ENCODE peak calls at places on chromosomes 7 and 10, in four cellular contexts. N, D, J and C are unnamed samples.

GRCh38 chr10:24430591-24430990 is 221.7 kb downstream of the KIAA1217 start:
- DNase-seq in N (no peak), J (no peak), D (no peak), C (no peak)

GRCh38 chr10:16384064-16384463 is 52.7 kb upstream of the PTER start:
- DNase-seq in D (no peak), N (no peak), J (no peak), C (peak)

GRCh38 chr7:37153376-37153775 is 295.3 kb downstream of the ELMO1 start:
- DNase-seq in D (no peak), J (no peak), N (no peak), C (no peak)

GRCh38 chr10:110340122-110340521 is 35.4 kb upstream of the SMNDC1 start:
- DNase-seq in N (no peak), D (no peak), J (no peak), C (no peak)

GRCh38 chr7:1800876-1801275 is 130.8 kb downstream of the ELFN1 start:
- DNase-seq in D (no peak), J (no peak), N (no peak), C (no peak)

GRCh38 chr10:86931872-86932271 is 25.5 kb downstream of the MMRN2 start:
- DNase-seq in N (no peak), D (no peak), J (no peak), C (no peak)

GRCh38 chr7:31885160-31885559 is 185.0 kb downstream of the PDE1C start:
- DNase-seq in J (peak), N (no peak), D (no peak), C (no peak)

GRCh38 chr10:118504044-118504944 is 91.2 kb downstream of the PRLHR start:
- DNase-seq in N (no peak), D (peak), J (peak), C (peak)

GRCh38 chr7:22271311-22271710 is 85.6 kb downstream of the RAPGEF5 start:
- DNase-seq in N (no peak), J (no peak), D (no peak), C (no peak)

GRCh38 chr10:123583639-123584418 is 82.3 kb upstream of the GPR26 start:
- DNase-seq in N (peak), J (peak), D (peak), C (no peak)

GRCh38 chr10:22250897-22251605 is 33.2 kb upstream of the EBLN1 start:
- DNase-seq in J (peak), N (no peak), D (no peak), C (no peak)

GRCh38 chr10:63633677-63634487 is 112.7 kb downstream of the REEP3 start:
- DNase-seq in J (peak), N (no peak), D (peak), C (no peak)

GRCh38 chr10:133308431-133309110 is at the start of the genes TUBGCP2 and ZNF511:
- DNase-seq in J (peak), N (peak), D (peak), C (no peak)

GRCh38 chr7:112383671-112384417 is 66.4 kb upstream of the IFRD1 start:
- DNase-seq in J (peak), D (peak), N (no peak), C (no peak)
- TF ChIP-seq CTCF in J (no peak), D (peak), N (no peak), C (no peak)

GRCh38 chr7:24123061-24123460 is 160.9 kb upstream of the NPY start:
- DNase-seq in J (peak), D (no peak), N (no peak), C (no peak)

GRCh38 chr7:24133691-24134090 is 150.3 kb upstream of the NPY start:
- DNase-seq in N (no peak), D (no peak), J (no peak), C (no peak)

GRCh38 chr7:24125765-24126164 is 158.2 kb upstream of the NPY start:
- DNase-seq in J (no peak), D (no peak), N (no peak), C (no peak)

GRCh38 chr7:24129597-24129996 is 154.4 kb upstream of the NPY start:
- DNase-seq in J (peak), N (no peak), D (no peak), C (no peak)

GRCh38 chr7:24127930-24128329 is 156.1 kb upstream of the NPY start:
- DNase-seq in N (no peak), D (no peak), J (no peak), C (no peak)
- H3K27ac ChIP-seq in N (no peak), D (no peak), J (no peak), C (no peak)

GRCh38 chr10:89829262-89829886 is 128.0 kb downstream of the KIF20B start:
- DNase-seq in D (no peak), N (no peak), J (no peak), C (no peak)
- TF ChIP-seq CTCF in D (no peak), N (no peak), J (no peak), C (no peak)

GRCh38 chr10:122461729-122462532 is 578 bp downstream of the HTRA1 start:
- DNase-seq in J (peak), D (peak), N (peak), C (no peak)
- H3K27ac ChIP-seq in J (peak), D (no peak), N (peak), C (peak)

GRCh38 chr7:81769891-81770818 is at the start of gene HGF:
- DNase-seq in J (peak), N (peak), D (peak), C (peak)
- TF ChIP-seq CTCF in J (peak), N (no peak), D (no peak), C (peak)

GRCh38 chr10:124888262-124888661 is 53.7 kb upstream of the ZRANB1 start:
- DNase-seq in D (no peak), N (no peak), J (no peak), C (no peak)
- H3K27ac ChIP-seq in D (no peak), N (no peak), J (no peak), C (no peak)